ENCODE peak calls at places on chromosome 7, in five cellular contexts. G is Karpas-422, Z is MM.1S, A is upper lobe of right lung, P is A549. F is an unnamed sample.
A peak's percentile ranks its signal among the peaks of the same experiment; 100 is the strongest.

GRCh38 chr7:139739863-139740597 is 37.8 kb downstream of the HIPK2 start:
- DNase-seq in P (no peak), Z (no peak), A (no peak), G (no peak), F (peak; percentile 29)

GRCh38 chr7:135759537-135759936 is 10.9 kb upstream of the FAM180A start:
- DNase-seq in Z (no peak), P (no peak), G (no peak), A (no peak), F (no peak)

GRCh38 chr7:23184291-23184690 is 2.4 kb downstream of the NUP42 start:
- DNase-seq in A (no peak), G (no peak), Z (no peak), P (no peak), F (no peak)

GRCh38 chr7:80907141-80907601 is 11.7 kb downstream of the SEMA3C start:
- DNase-seq in P (no peak), Z (no peak), A (no peak), G (no peak), F (no peak)

GRCh38 chr7:132836746-132837145 is 245.1 kb downstream of the CHCHD3 start:
- DNase-seq in G (no peak), A (no peak), Z (no peak), P (peak; percentile 27), F (no peak)

GRCh38 chr7:142568430-142569097 is 180.7 kb upstream of the PRSS1 start:
- DNase-seq in P (peak; percentile 38), G (no peak), Z (peak; percentile 18), A (no peak), F (peak; percentile 61)

GRCh38 chr7:925601-926000 is 28.9 kb downstream of the ADAP1 start:
- DNase-seq in A (peak; percentile 69), G (no peak), Z (no peak), P (no peak), F (no peak)

GRCh38 chr7:50791921-50792341 is 9.2 kb upstream of the GRB10 start:
- DNase-seq in A (no peak), Z (no peak), G (no peak), P (peak; percentile 43), F (peak; percentile 19)

GRCh38 chr7:77565917-77566316 is 28.8 kb downstream of the PTPN12 start:
- DNase-seq in Z (no peak), G (no peak), A (no peak), P (no peak), F (peak; percentile 52)

GRCh38 chr7:19519443-19519977 is 189.3 kb downstream of the POLR1F start:
- DNase-seq in A (no peak), P (no peak), G (no peak), Z (no peak), F (peak; percentile 35)

GRCh38 chr7:158303121-158303520 is 284.5 kb downstream of the PTPRN2 start:
- DNase-seq in G (no peak), P (no peak), A (no peak), Z (no peak), F (no peak)

GRCh38 chr7:39838326-39838725 is 111.7 kb upstream of the CDK13 start:
- DNase-seq in A (no peak), P (no peak), G (no peak), Z (no peak), F (no peak)

GRCh38 chr7:151233111-151233701 is 923 bp downstream of the CHPF2 start:
- DNase-seq in Z (peak; percentile 58), P (peak; percentile 56), A (peak; percentile 77), G (peak; percentile 82), F (peak; percentile 62)

GRCh38 chr7:116560021-116560970 is 35.5 kb downstream of the CAV1 start:
- DNase-seq in P (no peak), G (no peak), A (no peak), Z (no peak), F (no peak)

GRCh38 chr7:114148779-114149178 is 230.0 kb upstream of the PPP1R3A start:
- DNase-seq in Z (no peak), P (no peak), G (no peak), A (no peak), F (no peak)

GRCh38 chr7:141654551-141654950 is 47.4 kb downstream of the DENND11 start:
- DNase-seq in A (no peak), G (peak; percentile 83), Z (peak; percentile 69), P (peak; percentile 76), F (peak; percentile 55)

GRCh38 chr7:78326189-78326588 is 527.6 kb downstream of the PHTF2 start:
- DNase-seq in Z (no peak), P (no peak), A (no peak), G (no peak), F (peak; percentile 88)

GRCh38 chr7:81744389-81744788 is 25.5 kb downstream of the HGF start:
- DNase-seq in Z (no peak), A (no peak), G (no peak), P (no peak), F (no peak)

GRCh38 chr7:96508371-96508770 is 186.5 kb upstream of the SLC25A13 start:
- DNase-seq in G (no peak), A (no peak), Z (no peak), P (no peak), F (peak; percentile 63)

GRCh38 chr7:105257338-105257737 is 131.4 kb downstream of the SRPK2 start:
- DNase-seq in G (peak; percentile 71), P (no peak), A (no peak), Z (peak; percentile 69), F (no peak)

GRCh38 chr7:27169658-27170493 is 4.2 kb downstream of the HOXA10 start:
- DNase-seq in G (no peak), Z (no peak), P (peak; percentile 30), A (peak; percentile 62), F (peak; percentile 59)

GRCh38 chr7:47572939-47573757 is 8.8 kb downstream of the TNS3 start:
- DNase-seq in Z (no peak), G (no peak), P (peak; percentile 56), A (no peak), F (no peak)
- H3K4me1 ChIP-seq in Z (peaks cover 47% of the 10 kb centered on the region), G (peaks cover 72% of the 10 kb centered on the region), P (peaks cover 100% of the 10 kb centered on the region), A (peaks cover 99% of the 10 kb centered on the region), F (peaks cover 18% of the 10 kb centered on the region)

GRCh38 chr7:92584953-92585352 is 5.2 kb downstream of the FAM133B start:
- DNase-seq in P (peak; percentile 68), Z (no peak), A (no peak), G (no peak), F (no peak)
- H3K27ac ChIP-seq in P (no peak overlapping the region), Z (no peak overlapping the region), A (no peak overlapping the region), G (no peak overlapping the region), F (no peak overlapping the region)

GRCh38 chr7:87330942-87331341 is 14.5 kb upstream of the CROT start:
- DNase-seq in P (no peak), Z (no peak), A (no peak), G (no peak), F (no peak)

GRCh38 chr7:87331687-87332256 is 13.7 kb upstream of the CROT start:
- DNase-seq in A (no peak), P (no peak), Z (no peak), G (no peak), F (no peak)

GRCh38 chr7:87332321-87332720 is 13.1 kb upstream of the CROT start:
- DNase-seq in G (peak; percentile 21), A (no peak), Z (no peak), P (no peak), F (no peak)

GRCh38 chr7:87339373-87339897 is 6.0 kb upstream of the CROT start:
- DNase-seq in A (no peak), Z (no peak), P (no peak), G (peak; percentile 28), F (no peak)

DNA sequence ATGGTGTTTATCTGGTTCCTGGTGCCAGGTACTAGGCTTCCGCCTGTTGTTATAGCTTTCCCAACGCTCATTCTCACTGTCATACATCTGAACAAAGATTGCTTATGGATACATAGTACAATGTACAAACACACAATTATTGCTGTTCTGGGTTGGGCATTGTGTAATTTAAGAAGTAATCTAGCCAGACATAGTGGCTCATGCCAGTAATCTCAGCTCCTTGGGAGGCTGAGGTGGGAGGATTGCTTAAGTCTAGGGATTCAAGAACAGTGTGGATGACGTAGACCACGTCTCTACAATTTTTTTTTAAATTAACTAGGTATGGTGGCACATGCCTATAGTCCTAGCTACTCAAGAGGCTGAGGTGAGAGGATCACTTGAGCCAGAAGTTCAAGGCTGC is 9.3 kb upstream of the CROT start:
- DNase-seq in P (no peak), G (no peak), A (no peak), Z (no peak), F (no peak)
- H3K4me1 ChIP-seq in P (peaks cover 4% of the 10 kb centered on the region), G (no peaks in the 10 kb centered on the region), A (no peaks in the 10 kb centered on the region), Z (peaks cover 4% of the 10 kb centered on the region), F (no peaks in the 10 kb centered on the region)

DNA sequence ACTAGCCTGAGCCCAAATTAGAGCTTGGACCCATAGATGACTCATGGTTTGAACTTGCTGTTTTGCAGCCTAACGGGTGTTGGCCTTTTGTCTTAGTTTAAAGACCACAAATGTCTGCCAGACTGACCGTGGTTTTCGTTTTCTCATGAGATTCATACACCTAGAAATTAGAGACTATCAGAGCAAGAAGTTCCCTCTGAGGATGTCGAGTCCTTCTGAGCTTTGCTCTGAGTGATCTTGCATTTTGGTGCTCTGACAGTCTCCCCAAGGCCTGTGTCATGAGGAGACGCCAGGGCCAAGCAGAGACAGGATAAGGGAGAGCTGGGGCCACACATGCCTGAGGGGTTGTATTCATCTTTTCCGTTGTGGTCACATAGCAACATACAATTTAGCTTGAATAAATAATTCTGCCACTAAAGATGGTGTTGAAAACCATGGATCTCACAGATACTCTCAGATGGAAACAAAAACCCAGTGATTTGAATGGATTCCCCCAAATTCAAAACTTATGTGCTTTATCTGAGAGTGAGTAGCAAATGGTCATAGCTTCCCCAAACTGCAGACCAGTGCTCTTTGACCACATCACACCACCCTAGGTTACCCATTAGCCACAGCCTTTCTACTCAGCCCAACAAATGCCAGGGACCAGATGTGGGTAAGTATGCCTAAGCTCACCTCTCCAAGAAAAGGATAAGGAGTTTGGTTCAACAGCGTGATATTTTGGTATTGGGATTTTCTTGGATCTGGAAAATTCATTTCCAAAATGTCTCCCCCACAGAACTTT is 762.0 kb upstream of the IGFBP3 start:
- DNase-seq in G (no peak), A (no peak), Z (no peak), P (no peak), F (peak; percentile 33)
- H3K27ac ChIP-seq in G (no peak overlapping the region), A (no peak overlapping the region), Z (no peak overlapping the region), P (no peak overlapping the region), F (no peak overlapping the region)

F was measured in foreskin keratinocyte.